ENCODE peak calls at places on chromosome 22, in six cellular contexts. L, Z, I, E, A and S are unnamed samples.

GRCh38 chr22:41480397-41480735 is 11.4 kb downstream of the ACO2 start:
- DNase-seq in A (no peak), L (no peak), I (no peak), E (no peak), Z (no peak), S (no peak)

GRCh38 chr22:48449466-48450187 is 1378.0 kb downstream of the BRD1 start:
- DNase-seq in A (no peak), Z (no peak), I (no peak), L (no peak), E (no peak), S (no peak)

GRCh38 chr22:37601540-37602442 is 6.8 kb upstream of the GGA1 start:
- DNase-seq in E (peak; percentile 42), A (peak; percentile 82), I (peak; percentile 91), L (no peak), Z (peak; percentile 66), S (no peak)

GRCh38 chr22:38460367-38460952 is 5.5 kb upstream of the KCNJ4 start:
- DNase-seq in L (no peak), Z (no peak), E (no peak), A (no peak), I (no peak), S (no peak)

GRCh38 chr22:45946805-45947600 is 30.0 kb downstream of the WNT7B start:
- DNase-seq in A (no peak), I (no peak), Z (no peak), E (no peak), L (peak; percentile 57), S (no peak)

GRCh38 chr22:25546751-25547150 is 17.7 kb upstream of the GRK3 start:
- DNase-seq in A (no peak), Z (no peak), E (no peak), L (no peak), I (no peak), S (peak; percentile 56)

GRCh38 chr22:17742528-17742902 is 31.8 kb downstream of the BID start:
- DNase-seq in L (peak; percentile 93), A (peak; percentile 92), I (peak; percentile 63), Z (peak; percentile 96), E (no peak), S (peak; percentile 65)

GRCh38 chr22:38290347-38290746 is 17.5 kb upstream of the TMEM184B start:
- DNase-seq in E (no peak), A (no peak), L (no peak), I (no peak), Z (no peak), S (no peak)

GRCh38 chr22:37896181-37896592 is 9.9 kb upstream of the MICALL1 start:
- DNase-seq in E (peak; percentile 60), Z (no peak), A (no peak), L (no peak), I (peak; percentile 90), S (peak; percentile 57)

GRCh38 chr22:45321827-45322226 is 12.1 kb downstream of the FAM118A start:
- DNase-seq in A (no peak), I (no peak), L (no peak), Z (no peak), E (no peak), S (no peak)

GRCh38 chr22:25488244-25489020 is 76.0 kb upstream of the GRK3 start:
- DNase-seq in L (peak; percentile 25), E (peak; percentile 26), Z (no peak), A (no peak), I (peak; percentile 52), S (no peak)

GRCh38 chr22:42656578-42656977 is 7.4 kb upstream of the CYB5R3 start:
- DNase-seq in I (no peak), E (no peak), Z (no peak), L (no peak), A (peak; percentile 11), S (no peak)

GRCh38 chr22:48568736-48569330 is 1258.8 kb downstream of the BRD1 start:
- DNase-seq in E (no peak), L (no peak), Z (no peak), A (no peak), I (no peak), S (no peak)

GRCh38 chr22:42805998-42806481 is 51.0 kb downstream of the ARFGAP3 start:
- DNase-seq in I (no peak), E (no peak), L (no peak), Z (peak; percentile 47), A (no peak), S (no peak)

GRCh38 chr22:47879346-47879745 is 1116.9 kb downstream of the TBC1D22A start:
- DNase-seq in Z (no peak), A (no peak), I (no peak), L (no peak), E (no peak), S (no peak)

GRCh38 chr22:24593810-24594568 is 1.1 kb upstream of the LRRC75B start:
- DNase-seq in L (peak; percentile 32), Z (peak; percentile 44), I (peak; percentile 78), E (no peak), A (no peak), S (no peak)

GRCh38 chr22:25742918-25743708 is 1.1 kb downstream of the MYO18B start:
- DNase-seq in E (no peak), Z (no peak), A (peak; percentile 32), L (no peak), I (no peak), S (no peak)

GRCh38 chr22:45246060-45246985 is 5.6 kb upstream of the KIAA0930 start:
- DNase-seq in E (no peak), L (peak; percentile 73), I (peak; percentile 98), Z (no peak), A (no peak), S (no peak)

GRCh38 chr22:39559456-39560105 is 11.0 kb upstream of the CACNA1I start:
- DNase-seq in I (no peak), L (peak; percentile 42), Z (peak; percentile 86), A (peak; percentile 69), E (no peak), S (no peak)

GRCh38 chr22:39560127-39560526 is 10.4 kb upstream of the CACNA1I start:
- DNase-seq in E (no peak), I (no peak), Z (no peak), L (no peak), A (no peak), S (no peak)

GRCh38 chr22:39558950-39559349 is 11.6 kb upstream of the CACNA1I start:
- DNase-seq in Z (no peak), E (no peak), A (no peak), I (no peak), L (no peak), S (no peak)

GRCh38 chr22:39558254-39558727 is 12.3 kb upstream of the CACNA1I start:
- DNase-seq in E (no peak), L (peak; percentile 41), A (no peak), I (no peak), Z (no peak), S (no peak)

DNA sequence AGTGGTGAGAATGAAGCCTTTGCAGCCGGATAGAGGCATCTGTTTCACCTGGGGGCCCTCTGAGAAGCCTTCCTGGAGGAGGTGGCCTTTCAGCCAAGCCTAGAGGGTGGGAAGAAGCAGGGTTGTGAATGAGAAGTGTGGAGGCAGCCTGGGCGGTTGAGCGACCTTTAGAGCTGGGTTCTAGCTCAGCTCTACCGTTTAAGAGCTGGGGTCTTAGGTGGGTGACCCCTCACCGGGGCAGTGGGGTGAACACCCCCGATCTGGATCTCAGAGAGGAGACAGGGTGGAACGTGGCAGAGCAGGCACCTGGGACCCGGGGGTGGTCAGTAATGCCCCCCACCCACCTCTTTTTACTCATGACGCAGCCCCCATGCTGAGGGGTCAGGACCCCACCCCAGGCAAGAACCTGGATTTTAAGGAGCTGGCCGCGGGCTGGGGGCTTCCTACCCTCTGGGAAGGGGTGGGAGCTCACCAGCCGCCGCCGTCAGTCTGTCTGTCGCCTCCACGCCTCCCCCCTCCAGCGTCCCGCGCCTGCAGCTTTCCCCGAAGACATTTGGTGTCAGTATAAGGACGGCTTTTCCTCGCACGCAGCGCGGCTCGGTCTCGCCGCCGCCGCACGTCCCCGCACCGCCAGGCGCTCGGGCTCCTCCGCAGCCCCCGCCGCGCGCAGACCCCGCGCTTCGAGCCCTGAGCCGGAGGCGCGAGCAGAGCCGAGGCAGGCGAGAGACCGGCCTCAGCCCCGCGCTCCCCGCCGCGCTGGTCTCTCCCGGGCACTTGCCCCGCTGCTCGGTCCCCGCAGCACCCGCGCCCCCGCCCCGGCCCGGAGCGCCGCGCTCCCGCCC is 13.4 kb upstream of the CACNA1I start:
- DNase-seq in I (no peak), L (peak; percentile 71), A (peak; percentile 61), E (no peak), Z (no peak), S (no peak)
- TF ChIP-seq GABPA in I (no peak), L (no peak), A (no peak), E (no peak), Z (no peak), S (no peak)

DNA sequence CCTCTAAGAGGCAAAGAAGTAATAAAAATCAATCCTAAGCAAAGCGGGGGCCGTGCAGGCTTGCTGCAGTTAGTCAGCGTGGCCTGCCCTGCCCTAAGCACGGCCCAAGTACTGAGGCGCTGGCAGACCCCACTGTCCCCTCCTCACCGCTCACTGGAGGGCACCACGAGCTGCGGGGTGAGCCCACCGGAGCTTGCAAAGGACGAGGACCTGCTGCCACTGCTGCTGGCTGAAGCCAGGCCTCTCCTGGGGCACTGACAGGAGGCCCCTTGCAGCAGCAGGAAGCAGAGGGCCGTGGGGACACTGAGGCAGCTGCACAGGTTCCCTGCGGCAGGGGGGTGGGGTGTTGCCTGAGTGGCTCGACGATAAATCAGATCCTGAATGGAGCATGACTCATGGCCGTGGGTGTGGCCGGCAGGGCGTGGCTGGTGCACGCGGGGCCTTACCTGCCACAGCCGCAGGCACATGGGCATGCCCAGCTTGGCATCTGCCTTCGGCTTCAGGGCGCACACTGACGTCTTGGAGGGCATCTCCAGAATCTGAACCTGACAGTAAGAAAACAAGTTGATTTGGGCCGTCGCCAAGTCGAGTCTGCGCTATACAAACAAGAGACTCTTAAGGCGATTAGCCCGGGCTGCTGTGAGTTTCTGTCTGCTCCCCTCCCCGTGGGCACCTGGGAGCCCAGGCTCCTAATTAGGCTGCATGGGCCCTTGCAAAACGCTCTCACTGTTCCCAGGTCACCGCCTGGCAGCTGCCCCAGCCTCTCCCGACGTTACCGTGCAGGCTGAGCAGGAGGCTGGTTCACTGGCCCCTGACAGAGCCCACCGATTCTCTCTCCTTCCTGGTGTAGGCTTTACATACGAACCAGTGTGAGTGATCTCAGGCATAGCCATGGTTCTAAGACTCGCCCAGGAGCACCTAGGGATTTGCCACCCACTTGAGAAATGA is 45.9 kb downstream of the TBX1 start:
- DNase-seq in E (no peak), I (no peak), L (peak; percentile 30), A (peak; percentile 97), Z (no peak), S (no peak)
- H3K27ac ChIP-seq in E (no peak overlapping the region), I (no peak overlapping the region), L (no peak overlapping the region), A (no peak overlapping the region), Z (no peak overlapping the region), S (no peak overlapping the region)

GRCh38 chr22:32574957-32575893 is 100.6 kb downstream of the FBXO7 start:
- DNase-seq in Z (no peak), A (no peak), L (peak; percentile 46), I (no peak), E (no peak), S (no peak)
- TF ChIP-seq POLR2AphosphoS5 in Z (no peak), A (no peak), L (no peak), I (no peak), E (no peak), S (no peak)

GRCh38 chr22:30874431-30875370 is 93.9 kb downstream of the MORC2 start:
- DNase-seq in A (no peak), I (no peak), E (no peak), Z (no peak), L (peak; percentile 9), S (no peak)

GRCh38 chr22:30872282-30873041 is 96.1 kb downstream of the MORC2 start:
- DNase-seq in A (peak; percentile 37), Z (no peak), E (no peak), I (no peak), L (peak; percentile 15), S (no peak)

GRCh38 chr22:30875481-30876215 is 92.9 kb downstream of the MORC2 start:
- DNase-seq in Z (no peak), E (no peak), A (no peak), I (no peak), L (peak; percentile 32), S (no peak)

GRCh38 chr22:30873086-30873650 is 95.4 kb downstream of the MORC2 start:
- DNase-seq in E (no peak), A (no peak), L (peak; percentile 9), I (no peak), Z (no peak), S (no peak)

GRCh38 chr22:30873661-30874060 is 94.9 kb downstream of the MORC2 start:
- DNase-seq in Z (no peak), A (no peak), E (no peak), L (no peak), I (no peak), S (no peak)
- TF ChIP-seq GABPA in Z (no peak), A (no peak), E (no peak), L (no peak), I (no peak), S (no peak)